ENCODE peak calls at places on chromosomes 2 and 18, in six cellular contexts. B is GM12891; V is GM12865; F is GM10248; X is NCI-H1417; R is stimulated activated naive CD4-positive, alpha-beta T cell. M is an unnamed sample.

GRCh38 chr2:148026573-148026972 is 5.7 kb downstream of the MBD5 start:
- DNase-seq in V (no peak), X (no peak), R (no peak), B (no peak), F (no peak), M (no peak)

GRCh38 chr18:48548404-48548771 is 9.6 kb downstream of the CTIF start:
- DNase-seq in F (no peak), V (no peak), R (no peak), B (no peak), X (no peak), M (no peak)

GRCh38 chr2:218029366-218030360 is 26.9 kb upstream of the TNS1 start:
- DNase-seq in X (no peak), R (no peak), V (no peak), B (peak; percentile 2), F (no peak), M (no peak)

GRCh38 chr2:9094117-9094516 is 90.6 kb upstream of the MBOAT2 start:
- DNase-seq in F (no peak), B (no peak), X (no peak), V (no peak), R (no peak), M (no peak)

GRCh38 chr2:13351068-13351467 is 634.3 kb downstream of the TRIB2 start:
- DNase-seq in X (no peak), B (no peak), R (no peak), F (no peak), V (no peak), M (no peak)

GRCh38 chr2:82656370-82656769 is 1802.7 kb downstream of the SUCLG1 start:
- DNase-seq in X (no peak), F (no peak), V (no peak), R (no peak), B (no peak), M (no peak)

GRCh38 chr2:188518391-188518790 is 226.7 kb downstream of the GULP1 start:
- DNase-seq in R (no peak), B (no peak), X (no peak), V (no peak), F (no peak), M (peak; percentile 2)

GRCh38 chr18:8785855-8786765 is 80.8 kb downstream of the MTCL1 start:
- DNase-seq in X (no peak), F (no peak), V (peak; percentile 18), R (no peak), B (no peak), M (no peak)

GRCh38 chr2:216116418-216116817 is 7.3 kb downstream of the XRCC5 start:
- DNase-seq in B (no peak), X (no peak), V (no peak), F (no peak), R (no peak), M (no peak)

GRCh38 chr2:72033636-72034035 is 114.0 kb downstream of the CYP26B1 start:
- DNase-seq in X (no peak), F (no peak), R (no peak), V (no peak), B (no peak), M (no peak)

M was measured in Daoy.